ENCODE peak calls at places on chromosomes 16 and 17, in eight cellular contexts. One of them, this sample, is unnamed.

GRCh38 chr17:30477758-30478115 is 529 bp downstream of the GOSR1 start:
- DNase-seq in neural progenitor cell: no peak
- DNase-seq in lower lobe of right lung: no peak
- DNase-seq in colonic mucosa: peak; percentile 18
- DNase-seq in GM23338: peak; percentile 51
- DNase-seq in esophagus squamous epithelium: no peak
- DNase-seq in PC-9: no peak
- DNase-seq in dorsolateral prefrontal cortex: no peak
- DNase-seq in this sample: peak; percentile 62

GRCh38 chr17:68310141-68310540 is 18.8 kb downstream of the ARSG start:
- DNase-seq in neural progenitor cell: no peak
- DNase-seq in dorsolateral prefrontal cortex: no peak
- DNase-seq in PC-9: no peak
- DNase-seq in lower lobe of right lung: no peak
- DNase-seq in GM23338: no peak
- DNase-seq in esophagus squamous epithelium: no peak
- DNase-seq in colonic mucosa: no peak
- DNase-seq in this sample: no peak

GRCh38 chr16:81337097-81337496 is 22.3 kb downstream of the GAN start:
- DNase-seq in lower lobe of right lung: no peak
- DNase-seq in PC-9: no peak
- DNase-seq in esophagus squamous epithelium: no peak
- DNase-seq in neural progenitor cell: no peak
- DNase-seq in colonic mucosa: no peak
- DNase-seq in dorsolateral prefrontal cortex: no peak
- DNase-seq in GM23338: no peak
- DNase-seq in this sample: no peak

GRCh38 chr16:52372313-52372712 is 174.6 kb downstream of the TOX3 start:
- DNase-seq in esophagus squamous epithelium: no peak
- DNase-seq in dorsolateral prefrontal cortex: no peak
- DNase-seq in colonic mucosa: no peak
- DNase-seq in PC-9: no peak
- DNase-seq in GM23338: no peak
- DNase-seq in neural progenitor cell: no peak
- DNase-seq in lower lobe of right lung: no peak
- DNase-seq in this sample: no peak

GRCh38 chr16:65308506-65308905 is 186.6 kb upstream of the CDH11 start:
- DNase-seq in lower lobe of right lung: no peak
- DNase-seq in neural progenitor cell: no peak
- DNase-seq in GM23338: no peak
- DNase-seq in dorsolateral prefrontal cortex: no peak
- DNase-seq in colonic mucosa: no peak
- DNase-seq in esophagus squamous epithelium: no peak
- DNase-seq in PC-9: no peak
- DNase-seq in this sample: no peak

GRCh38 chr17:21209511-21210175 is 4.3 kb downstream of the TMEM11 start:
- DNase-seq in esophagus squamous epithelium: no peak
- DNase-seq in GM23338: no peak
- DNase-seq in neural progenitor cell: no peak
- DNase-seq in lower lobe of right lung: peak; percentile 78
- DNase-seq in dorsolateral prefrontal cortex: no peak
- DNase-seq in PC-9: no peak
- DNase-seq in colonic mucosa: peak; percentile 82
- DNase-seq in this sample: no peak

GRCh38 chr16:48607056-48607825 is 2.7 kb downstream of the N4BP1 start:
- DNase-seq in PC-9: peak; percentile 77
- DNase-seq in esophagus squamous epithelium: no peak
- DNase-seq in GM23338: no peak
- DNase-seq in dorsolateral prefrontal cortex: no peak
- DNase-seq in lower lobe of right lung: peak; percentile 64
- DNase-seq in colonic mucosa: peak; percentile 76
- DNase-seq in neural progenitor cell: peak; percentile 54
- DNase-seq in this sample: no peak

GRCh38 chr17:18985475-18985874 is 19.1 kb downstream of the FAM83G start:
- DNase-seq in GM23338: no peak
- DNase-seq in dorsolateral prefrontal cortex: no peak
- DNase-seq in lower lobe of right lung: no peak
- DNase-seq in colonic mucosa: no peak
- DNase-seq in neural progenitor cell: no peak
- DNase-seq in PC-9: no peak
- DNase-seq in esophagus squamous epithelium: no peak
- DNase-seq in this sample: no peak

GRCh38 chr17:64661731-64661980 is 451 bp downstream of the SMURF2 start:
- DNase-seq in colonic mucosa: no peak
- DNase-seq in esophagus squamous epithelium: no peak
- DNase-seq in dorsolateral prefrontal cortex: no peak
- DNase-seq in lower lobe of right lung: no peak
- DNase-seq in PC-9: no peak
- DNase-seq in neural progenitor cell: no peak
- DNase-seq in GM23338: no peak
- DNase-seq in this sample: no peak

GRCh38 chr17:38341035-38341721 is 2.6 kb downstream of the GPR179 start:
- DNase-seq in dorsolateral prefrontal cortex: peak; percentile 84
- DNase-seq in PC-9: peak; percentile 62
- DNase-seq in esophagus squamous epithelium: no peak
- DNase-seq in lower lobe of right lung: peak; percentile 64
- DNase-seq in colonic mucosa: peak; percentile 25
- DNase-seq in GM23338: peak; percentile 52
- DNase-seq in neural progenitor cell: peak; percentile 57
- DNase-seq in this sample: no peak

GRCh38 chr16:82062645-82063058 is 27.6 kb downstream of the HSD17B2 start:
- DNase-seq in GM23338: no peak
- DNase-seq in colonic mucosa: no peak
- DNase-seq in dorsolateral prefrontal cortex: no peak
- DNase-seq in neural progenitor cell: no peak
- DNase-seq in lower lobe of right lung: peak; percentile 54
- DNase-seq in PC-9: no peak
- DNase-seq in esophagus squamous epithelium: no peak
- DNase-seq in this sample: no peak

GRCh38 chr17:2611627-2612026 is 18.2 kb downstream of the PAFAH1B1 start:
- DNase-seq in dorsolateral prefrontal cortex: no peak
- DNase-seq in colonic mucosa: no peak
- DNase-seq in esophagus squamous epithelium: no peak
- DNase-seq in PC-9: no peak
- DNase-seq in neural progenitor cell: no peak
- DNase-seq in GM23338: no peak
- DNase-seq in lower lobe of right lung: no peak
- DNase-seq in this sample: no peak

GRCh38 chr16:22670551-22670970 is 143.4 kb upstream of the HS3ST2 start:
- DNase-seq in lower lobe of right lung: no peak
- DNase-seq in GM23338: peak; percentile 95
- DNase-seq in colonic mucosa: no peak
- DNase-seq in PC-9: no peak
- DNase-seq in esophagus squamous epithelium: no peak
- DNase-seq in dorsolateral prefrontal cortex: no peak
- DNase-seq in neural progenitor cell: peak; percentile 77
- DNase-seq in this sample: no peak

DNA sequence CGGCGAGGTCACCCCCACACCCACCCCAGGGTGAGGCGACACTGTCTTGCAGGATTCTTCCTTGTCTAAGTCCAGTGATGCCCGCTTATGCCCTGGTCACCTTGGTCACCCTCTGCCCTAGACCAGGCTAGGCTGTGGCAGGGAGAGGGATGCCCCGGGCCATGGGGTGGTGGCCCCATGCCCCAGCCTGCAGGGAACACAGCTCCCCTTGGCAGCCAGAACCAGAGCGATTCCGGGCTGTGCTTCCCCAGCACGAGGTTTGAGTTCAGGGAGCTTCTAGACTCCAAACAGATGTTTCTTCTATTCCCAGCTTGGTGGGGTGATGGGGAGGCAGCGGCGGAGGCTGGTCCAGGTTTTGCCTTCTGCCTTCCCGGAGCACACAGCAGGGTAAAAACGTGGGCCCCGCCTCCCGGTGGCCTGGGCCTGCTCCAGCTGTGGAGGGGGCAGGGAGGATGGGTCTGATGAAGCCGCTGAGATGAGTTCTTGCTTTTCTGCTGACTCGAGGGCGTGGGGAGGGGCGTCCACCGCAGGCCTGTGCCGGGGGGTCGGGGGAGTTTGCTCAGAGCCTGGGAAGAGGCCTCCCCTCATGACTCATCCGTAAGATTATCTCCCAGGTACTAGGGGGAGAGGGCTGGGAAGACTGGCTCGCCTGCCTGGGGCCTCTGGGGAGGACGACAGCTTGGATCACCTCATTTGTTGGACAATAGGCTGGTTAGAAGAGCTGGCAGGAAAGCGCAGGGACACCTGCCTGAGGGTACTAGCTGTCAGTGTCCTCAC is 15.4 kb downstream of the SMTNL2 start:
- DNase-seq in esophagus squamous epithelium: no peak
- DNase-seq in PC-9: peak; percentile 73
- DNase-seq in dorsolateral prefrontal cortex: no peak
- DNase-seq in colonic mucosa: peak; percentile 44
- DNase-seq in GM23338: peak; percentile 74
- DNase-seq in lower lobe of right lung: no peak
- DNase-seq in neural progenitor cell: peak; percentile 70
- DNase-seq in this sample: no peak
- H3K27ac ChIP-seq in esophagus squamous epithelium: peak overlapping the region; percentile 78
- H3K27ac ChIP-seq in PC-9: no peak overlapping the region
- H3K27ac ChIP-seq in dorsolateral prefrontal cortex: no peak overlapping the region
- H3K27ac ChIP-seq in colonic mucosa: peak overlapping the region; percentile 28
- H3K27ac ChIP-seq in GM23338: no peak overlapping the region
- H3K27ac ChIP-seq in lower lobe of right lung: peak overlapping the region; percentile 53
- H3K27ac ChIP-seq in neural progenitor cell: no peak overlapping the region
- H3K27ac ChIP-seq in this sample: no peak overlapping the region

DNA sequence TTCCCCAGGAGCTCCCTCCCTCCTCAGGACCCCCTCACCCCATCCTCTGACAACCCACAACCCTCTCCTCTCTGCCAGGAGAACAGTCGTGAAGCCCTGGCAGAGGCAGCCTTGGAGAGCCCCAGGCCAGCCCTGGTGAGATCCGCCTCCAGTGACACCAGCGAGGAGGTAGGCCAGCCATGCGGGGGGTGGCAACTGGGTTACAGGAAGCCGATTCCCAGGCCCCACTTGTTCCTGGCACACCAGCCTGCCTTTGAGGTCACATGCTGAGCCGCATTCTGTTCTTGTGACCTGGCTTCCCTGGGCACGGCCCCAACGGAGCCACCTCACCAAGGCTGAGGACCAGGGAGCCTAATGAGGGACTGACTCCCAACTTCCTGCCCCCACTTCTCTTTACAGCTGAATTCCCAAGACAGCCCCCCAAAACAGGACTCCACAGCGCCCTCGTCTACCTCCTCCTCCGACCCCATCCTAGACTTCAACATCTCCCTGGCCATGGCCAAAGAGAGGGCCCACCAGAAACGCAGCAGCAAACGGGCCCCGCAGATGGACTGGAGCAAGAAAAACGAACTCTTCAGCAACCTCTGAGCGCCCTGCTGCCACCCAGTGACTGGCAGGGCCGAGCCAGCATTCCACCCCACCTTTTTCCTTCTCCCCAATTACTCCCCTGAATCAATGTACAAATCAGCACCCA is 7.9 kb downstream of the NAT9 start:
- DNase-seq in esophagus squamous epithelium: no peak
- DNase-seq in colonic mucosa: no peak
- DNase-seq in dorsolateral prefrontal cortex: no peak
- DNase-seq in PC-9: peak; percentile 34
- DNase-seq in lower lobe of right lung: no peak
- DNase-seq in GM23338: no peak
- DNase-seq in neural progenitor cell: no peak
- DNase-seq in this sample: no peak
- H3K27ac ChIP-seq in esophagus squamous epithelium: peak overlapping the region; percentile 81
- H3K27ac ChIP-seq in colonic mucosa: no peak overlapping the region
- H3K27ac ChIP-seq in dorsolateral prefrontal cortex: peak overlapping the region; percentile 88
- H3K27ac ChIP-seq in PC-9: no peak overlapping the region
- H3K27ac ChIP-seq in lower lobe of right lung: no peak overlapping the region
- H3K27ac ChIP-seq in GM23338: no peak overlapping the region
- H3K27ac ChIP-seq in neural progenitor cell: no peak overlapping the region
- H3K27ac ChIP-seq in this sample: no peak overlapping the region

GRCh38 chr17:5002121-5002788 is 4.5 kb downstream of the KIF1C start:
- DNase-seq in colonic mucosa: no peak
- DNase-seq in neural progenitor cell: no peak
- DNase-seq in lower lobe of right lung: no peak
- DNase-seq in esophagus squamous epithelium: no peak
- DNase-seq in GM23338: no peak
- DNase-seq in PC-9: no peak
- DNase-seq in dorsolateral prefrontal cortex: no peak
- DNase-seq in this sample: no peak

GRCh38 chr17:4999429-5000093 is 1.8 kb downstream of the KIF1C start:
- DNase-seq in esophagus squamous epithelium: no peak
- DNase-seq in dorsolateral prefrontal cortex: no peak
- DNase-seq in colonic mucosa: no peak
- DNase-seq in PC-9: no peak
- DNase-seq in lower lobe of right lung: no peak
- DNase-seq in GM23338: no peak
- DNase-seq in neural progenitor cell: no peak
- DNase-seq in this sample: no peak

GRCh38 chr17:4998027-4998665 is 396 bp downstream of the KIF1C start:
- DNase-seq in dorsolateral prefrontal cortex: no peak
- DNase-seq in esophagus squamous epithelium: no peak
- DNase-seq in neural progenitor cell: peak; percentile 90
- DNase-seq in GM23338: peak; percentile 85
- DNase-seq in lower lobe of right lung: peak; percentile 80
- DNase-seq in PC-9: no peak
- DNase-seq in colonic mucosa: peak; percentile 53
- DNase-seq in this sample: no peak

GRCh38 chr17:4998666-4999428 is 1.1 kb downstream of the KIF1C start:
- DNase-seq in PC-9: peak; percentile 46
- DNase-seq in GM23338: peak; percentile 51
- DNase-seq in neural progenitor cell: peak; percentile 43
- DNase-seq in colonic mucosa: peak; percentile 80
- DNase-seq in esophagus squamous epithelium: no peak
- DNase-seq in dorsolateral prefrontal cortex: no peak
- DNase-seq in lower lobe of right lung: peak; percentile 60
- DNase-seq in this sample: peak; percentile 9

DNA sequence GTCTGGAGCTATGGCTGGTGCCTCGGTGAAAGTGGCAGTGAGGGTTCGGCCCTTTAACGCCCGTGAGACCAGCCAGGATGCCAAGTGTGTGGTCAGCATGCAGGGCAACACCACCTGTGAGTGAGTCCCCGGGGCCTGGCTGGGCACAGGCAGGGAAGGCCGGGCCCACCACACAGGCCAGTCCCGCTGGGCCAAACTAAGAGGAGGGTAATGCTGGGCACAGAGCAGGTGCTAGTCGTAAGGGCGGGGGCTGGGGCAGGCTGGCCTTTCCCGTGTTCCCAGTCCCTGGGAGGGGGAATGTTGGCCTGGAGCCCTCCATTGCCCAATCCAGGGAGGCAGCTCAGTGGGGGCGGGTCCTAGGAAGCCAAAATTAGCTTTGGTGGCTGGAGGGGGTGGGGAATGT is 2.5 kb downstream of the KIF1C start:
- DNase-seq in colonic mucosa: peak; percentile 53
- DNase-seq in neural progenitor cell: no peak
- DNase-seq in GM23338: peak; percentile 23
- DNase-seq in dorsolateral prefrontal cortex: no peak
- DNase-seq in PC-9: no peak
- DNase-seq in lower lobe of right lung: peak; percentile 75
- DNase-seq in esophagus squamous epithelium: no peak
- DNase-seq in this sample: no peak
- H3K27ac ChIP-seq in colonic mucosa: no peak overlapping the region
- H3K27ac ChIP-seq in neural progenitor cell: no peak overlapping the region
- H3K27ac ChIP-seq in GM23338: no peak overlapping the region
- H3K27ac ChIP-seq in dorsolateral prefrontal cortex: peak overlapping the region; percentile 27
- H3K27ac ChIP-seq in PC-9: no peak overlapping the region
- H3K27ac ChIP-seq in lower lobe of right lung: peak overlapping the region; percentile 94
- H3K27ac ChIP-seq in esophagus squamous epithelium: peak overlapping the region; percentile 14
- H3K27ac ChIP-seq in this sample: peak overlapping the region; percentile 9

DNA sequence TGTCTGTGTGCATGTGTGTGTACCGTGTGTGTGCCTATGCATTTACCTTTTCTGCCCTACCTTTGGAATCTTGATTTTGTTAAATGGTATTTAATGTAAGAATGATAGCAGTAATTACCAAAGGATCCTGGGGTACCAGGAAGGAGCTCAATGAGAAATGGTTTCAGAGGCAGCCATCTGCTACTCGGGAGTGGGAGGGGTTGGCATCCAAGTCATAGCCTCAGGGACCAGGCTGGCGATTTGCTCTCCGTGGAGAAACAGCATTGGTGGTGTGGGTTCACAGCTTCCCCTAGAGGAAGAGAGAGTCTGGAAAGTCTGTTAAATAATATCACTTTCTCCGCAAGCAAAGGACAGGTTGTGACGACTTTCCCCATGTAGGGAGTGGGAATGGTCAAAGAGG is 177.2 kb downstream of the HS3ST4 start:
- DNase-seq in esophagus squamous epithelium: no peak
- DNase-seq in dorsolateral prefrontal cortex: no peak
- DNase-seq in lower lobe of right lung: no peak
- DNase-seq in PC-9: no peak
- DNase-seq in GM23338: no peak
- DNase-seq in colonic mucosa: no peak
- DNase-seq in neural progenitor cell: no peak
- DNase-seq in this sample: no peak
- H3K27ac ChIP-seq in esophagus squamous epithelium: no peak overlapping the region
- H3K27ac ChIP-seq in dorsolateral prefrontal cortex: no peak overlapping the region
- H3K27ac ChIP-seq in lower lobe of right lung: no peak overlapping the region
- H3K27ac ChIP-seq in PC-9: no peak overlapping the region
- H3K27ac ChIP-seq in GM23338: no peak overlapping the region
- H3K27ac ChIP-seq in colonic mucosa: no peak overlapping the region
- H3K27ac ChIP-seq in neural progenitor cell: no peak overlapping the region
- H3K27ac ChIP-seq in this sample: no peak overlapping the region

This sample was measured in CD4-positive, alpha-beta memory T cell.